ENCODE peak calls at places on chromosomes 5 and 9, in six cellular contexts. One of them, this sample, is unnamed.
A peak's percentile ranks its signal among the peaks of the same experiment; 100 is the strongest.

GRCh38 chr5:71564884-71565283 is 22.3 kb upstream of the MCCC2 start:
- DNase-seq in breast epithelium: no peak
- DNase-seq in CD8-positive, alpha-beta T cell: no peak
- DNase-seq in osteoblast: no peak
- DNase-seq in fibroblast of lung: no peak
- DNase-seq in AG04449: no peak
- DNase-seq in this sample: no peak

GRCh38 chr5:7781899-7782298 is 69.0 kb downstream of the CFAP90 start:
- DNase-seq in fibroblast of lung: no peak
- DNase-seq in CD8-positive, alpha-beta T cell: no peak
- DNase-seq in breast epithelium: no peak
- DNase-seq in osteoblast: peak; percentile 49
- DNase-seq in AG04449: no peak
- DNase-seq in this sample: no peak

GRCh38 chr9:37778534-37778933 is 6.3 kb downstream of the EXOSC3 start:
- DNase-seq in CD8-positive, alpha-beta T cell: no peak
- DNase-seq in breast epithelium: no peak
- DNase-seq in osteoblast: no peak
- DNase-seq in AG04449: no peak
- DNase-seq in fibroblast of lung: no peak
- DNase-seq in this sample: no peak

GRCh38 chr5:135827965-135828792 is 6.3 kb upstream of the SLC25A48 start:
- DNase-seq in osteoblast: peak; percentile 62
- DNase-seq in AG04449: no peak
- DNase-seq in CD8-positive, alpha-beta T cell: no peak
- DNase-seq in breast epithelium: no peak
- DNase-seq in fibroblast of lung: no peak
- DNase-seq in this sample: no peak

GRCh38 chr9:38405841-38406240 is 13.3 kb downstream of the ALDH1B1 start:
- DNase-seq in CD8-positive, alpha-beta T cell: no peak
- DNase-seq in osteoblast: no peak
- DNase-seq in breast epithelium: no peak
- DNase-seq in fibroblast of lung: no peak
- DNase-seq in AG04449: no peak
- DNase-seq in this sample: peak; percentile 23

GRCh38 chr9:134775552-134775951 is 105.1 kb upstream of the FCN2 start:
- DNase-seq in CD8-positive, alpha-beta T cell: no peak
- DNase-seq in AG04449: peak; percentile 66
- DNase-seq in fibroblast of lung: peak; percentile 67
- DNase-seq in osteoblast: peak; percentile 85
- DNase-seq in breast epithelium: no peak
- DNase-seq in this sample: no peak

GRCh38 chr9:35306281-35306680 is 144.5 kb downstream of the UNC13B start:
- DNase-seq in CD8-positive, alpha-beta T cell: no peak
- DNase-seq in breast epithelium: no peak
- DNase-seq in AG04449: peak; percentile 12
- DNase-seq in fibroblast of lung: no peak
- DNase-seq in osteoblast: no peak
- DNase-seq in this sample: peak; percentile 51

GRCh38 chr5:176995896-176996767 is 10.4 kb downstream of the UIMC1 start:
- DNase-seq in AG04449: peak; percentile 51
- DNase-seq in CD8-positive, alpha-beta T cell: no peak
- DNase-seq in breast epithelium: no peak
- DNase-seq in osteoblast: peak; percentile 31
- DNase-seq in fibroblast of lung: peak; percentile 60
- DNase-seq in this sample: peak; percentile 88

GRCh38 chr5:146107901-146108300 is 2.5 kb upstream of the PLAC8L1 start:
- DNase-seq in CD8-positive, alpha-beta T cell: no peak
- DNase-seq in osteoblast: no peak
- DNase-seq in AG04449: peak; percentile 12
- DNase-seq in fibroblast of lung: peak; percentile 20
- DNase-seq in breast epithelium: no peak
- DNase-seq in this sample: peak; percentile 73

GRCh38 chr9:87830446-87830845 is 52.2 kb upstream of the SPATA31E1 start:
- DNase-seq in AG04449: no peak
- DNase-seq in breast epithelium: no peak
- DNase-seq in fibroblast of lung: no peak
- DNase-seq in CD8-positive, alpha-beta T cell: no peak
- DNase-seq in osteoblast: no peak
- DNase-seq in this sample: no peak

GRCh38 chr5:142685418-142686209 is at the start of gene FGF1:
- DNase-seq in CD8-positive, alpha-beta T cell: no peak
- DNase-seq in osteoblast: peak; percentile 90
- DNase-seq in breast epithelium: peak; percentile 77
- DNase-seq in AG04449: no peak
- DNase-seq in fibroblast of lung: no peak
- DNase-seq in this sample: peak; percentile 44

GRCh38 chr5:112878760-112879159 is 17.7 kb downstream of the SRP19 start:
- DNase-seq in CD8-positive, alpha-beta T cell: peak; percentile 40
- DNase-seq in fibroblast of lung: no peak
- DNase-seq in breast epithelium: no peak
- DNase-seq in osteoblast: no peak
- DNase-seq in AG04449: no peak
- DNase-seq in this sample: no peak

GRCh38 chr5:55407059-55407684 is 99.4 kb downstream of the MTREX start:
- DNase-seq in fibroblast of lung: peak; percentile 78
- DNase-seq in breast epithelium: no peak
- DNase-seq in AG04449: no peak
- DNase-seq in CD8-positive, alpha-beta T cell: no peak
- DNase-seq in osteoblast: peak; percentile 42
- DNase-seq in this sample: peak; percentile 75

DNA sequence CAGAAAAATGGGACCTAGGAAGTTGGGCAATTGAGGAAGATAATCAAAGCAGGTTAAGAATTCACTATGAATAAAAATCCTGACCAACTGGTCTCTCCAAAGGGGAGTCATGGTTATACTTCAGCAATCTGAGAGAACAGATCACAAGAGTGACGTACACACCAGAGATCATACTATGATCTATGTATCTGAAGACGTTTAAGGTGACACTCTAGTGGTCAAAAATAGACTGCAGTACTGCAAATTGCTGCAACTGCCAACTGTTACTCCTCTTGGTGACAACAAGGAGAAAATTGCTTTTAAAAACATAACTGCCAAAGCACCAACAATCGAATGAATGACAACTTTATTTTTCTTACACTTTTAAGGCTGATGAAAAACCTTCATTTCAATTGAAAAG is 4.9 kb downstream of the AK6 start:
- DNase-seq in osteoblast: peak; percentile 35
- DNase-seq in CD8-positive, alpha-beta T cell: no peak
- DNase-seq in AG04449: no peak
- DNase-seq in fibroblast of lung: peak; percentile 13
- DNase-seq in breast epithelium: no peak
- DNase-seq in this sample: peak; percentile 9
- TF ChIP-seq CTCF in osteoblast: peak; percentile 49
- TF ChIP-seq CTCF in CD8-positive, alpha-beta T cell: peak; percentile 49
- TF ChIP-seq CTCF in AG04449: peak; percentile 18
- TF ChIP-seq CTCF in fibroblast of lung: peak; percentile 34
- TF ChIP-seq CTCF in breast epithelium: peak; percentile 21
- TF ChIP-seq CTCF in this sample: peak; percentile 42

GRCh38 chr5:174418809-174419522 is 305.4 kb upstream of the MSX2 start:
- DNase-seq in CD8-positive, alpha-beta T cell: no peak
- DNase-seq in AG04449: no peak
- DNase-seq in fibroblast of lung: no peak
- DNase-seq in breast epithelium: no peak
- DNase-seq in osteoblast: peak; percentile 65
- DNase-seq in this sample: no peak
- H3K4me3 ChIP-seq in CD8-positive, alpha-beta T cell: peak overlapping the region; percentile 32
- H3K4me3 ChIP-seq in AG04449: peak overlapping the region; percentile 47
- H3K4me3 ChIP-seq in fibroblast of lung: no peak overlapping the region
- H3K4me3 ChIP-seq in breast epithelium: peak overlapping the region; percentile 44
- H3K4me3 ChIP-seq in osteoblast: peak overlapping the region; percentile 43
- H3K4me3 ChIP-seq in this sample: peak overlapping the region; percentile 29

DNA sequence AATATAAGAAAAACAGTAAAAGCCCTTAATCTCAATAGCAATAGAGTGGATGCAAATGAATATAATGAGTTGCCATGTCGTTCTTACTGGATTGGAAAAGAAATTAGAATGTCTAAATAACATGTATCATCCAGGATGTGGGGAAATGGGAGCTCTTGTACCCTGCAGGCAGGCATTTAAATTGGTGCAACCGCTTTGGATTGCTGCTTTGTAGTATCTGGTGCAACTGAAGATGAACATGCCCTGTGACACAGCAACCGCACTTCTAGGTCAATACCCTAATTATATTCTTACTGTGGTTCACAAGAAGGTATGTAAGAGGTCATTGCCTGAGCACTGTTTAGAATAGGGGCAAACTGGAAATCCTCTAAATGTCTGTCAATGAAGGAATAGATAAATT is 18.9 kb downstream of the MRPS30 start:
- DNase-seq in AG04449: no peak
- DNase-seq in breast epithelium: no peak
- DNase-seq in fibroblast of lung: no peak
- DNase-seq in CD8-positive, alpha-beta T cell: no peak
- DNase-seq in osteoblast: no peak
- DNase-seq in this sample: no peak
- TF ChIP-seq CTCF in AG04449: no peak
- TF ChIP-seq CTCF in breast epithelium: no peak
- TF ChIP-seq CTCF in fibroblast of lung: no peak
- TF ChIP-seq CTCF in CD8-positive, alpha-beta T cell: no peak
- TF ChIP-seq CTCF in osteoblast: no peak
- TF ChIP-seq CTCF in this sample: no peak

DNA sequence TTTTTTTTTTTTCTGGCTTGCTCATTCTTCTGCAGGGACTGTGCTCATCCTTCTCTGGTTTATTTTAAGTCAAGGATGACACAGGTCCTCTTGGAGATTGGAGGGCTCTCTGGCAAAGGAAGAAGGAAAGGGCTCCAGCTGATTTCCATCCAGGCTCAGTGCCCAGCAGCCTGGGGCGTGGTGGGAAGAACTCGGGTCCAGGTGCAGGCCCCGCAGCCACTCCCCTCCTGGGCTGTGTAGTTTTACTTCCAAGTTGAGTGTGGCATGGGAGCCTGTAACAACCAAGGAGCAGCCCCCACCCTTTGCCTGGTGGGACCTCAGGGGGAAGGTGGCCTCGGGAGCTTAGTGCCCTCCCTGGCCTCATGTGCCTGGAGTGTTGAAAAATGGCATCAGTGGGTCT is 58.9 kb downstream of the ANKRD33B start:
- DNase-seq in osteoblast: no peak
- DNase-seq in fibroblast of lung: no peak
- DNase-seq in CD8-positive, alpha-beta T cell: no peak
- DNase-seq in AG04449: no peak
- DNase-seq in breast epithelium: no peak
- DNase-seq in this sample: no peak
- H3K4me3 ChIP-seq in osteoblast: no peak overlapping the region
- H3K4me3 ChIP-seq in fibroblast of lung: no peak overlapping the region
- H3K4me3 ChIP-seq in CD8-positive, alpha-beta T cell: no peak overlapping the region
- H3K4me3 ChIP-seq in AG04449: no peak overlapping the region
- H3K4me3 ChIP-seq in breast epithelium: no peak overlapping the region
- H3K4me3 ChIP-seq in this sample: no peak overlapping the region